ENCODE peak calls at places on chromosomes 16 and 17, in five cellular contexts. F is A549, O is K562, H is GM12878, K is HepG2. E is an unnamed sample.

GRCh38 chr16:10878644-10879498 is 1.9 kb downstream of the CIITA start:
- DNase-seq in O (no peak), F (no peak), H (no peak), K (no peak), E (peak; percentile 63)

GRCh38 chr17:80142929-80143328 is 4.0 kb downstream of the EIF4A3 start:
- DNase-seq in O (no peak), H (no peak), F (no peak), K (no peak), E (no peak)

GRCh38 chr17:19278729-19279128 is 41.6 kb downstream of the EPN2 start:
- DNase-seq in O (no peak), K (no peak), F (no peak), H (no peak), E (no peak)

GRCh38 chr17:63622571-63623390 is 564 bp downstream of the MAP3K3 start:
- DNase-seq in O (peak; percentile 72), F (peak; percentile 65), H (no peak), K (peak; percentile 49), E (peak; percentile 72)

GRCh38 chr17:4544656-4545216 is 10.4 kb downstream of the MYBBP1A start:
- DNase-seq in K (no peak), F (no peak), H (no peak), O (no peak), E (no peak)

GRCh38 chr17:4520881-4521600 is 22.4 kb downstream of the SPNS2 start:
- DNase-seq in K (no peak), F (peak; percentile 52), O (no peak), H (no peak), E (no peak)

GRCh38 chr16:20740901-20741491 is 622 bp downstream of the THUMPD1 start:
- DNase-seq in F (peak; percentile 83), K (peak; percentile 80), H (peak; percentile 53), O (peak; percentile 94), E (peak; percentile 87)

GRCh38 chr17:81167638-81168037 is 1.6 kb upstream of the AATK start:
- DNase-seq in H (no peak), F (no peak), O (no peak), K (no peak), E (no peak)

GRCh38 chr17:20218231-20218630 is 209.1 kb downstream of the SPECC1 start:
- DNase-seq in O (no peak), H (no peak), F (no peak), K (no peak), E (no peak)

GRCh38 chr16:69847643-69848042 is 85.5 kb downstream of the WWP2 start:
- DNase-seq in H (no peak), O (no peak), F (no peak), K (no peak), E (no peak)

GRCh38 chr17:8488931-8489330 is 53.2 kb downstream of the NDEL1 start:
- DNase-seq in K (no peak), F (peak; percentile 47), H (no peak), O (no peak), E (no peak)

GRCh38 chr16:20302389-20302788 is 24.9 kb downstream of the GP2 start:
- DNase-seq in O (no peak), K (no peak), F (no peak), H (no peak), E (no peak)

GRCh38 chr17:64150237-64151015 is 20.5 kb upstream of the ERN1 start:
- DNase-seq in H (no peak), O (no peak), F (peak; percentile 27), K (peak; percentile 99), E (no peak)

GRCh38 chr17:40486513-40487370 is 14.7 kb downstream of the TNS4 start:
- DNase-seq in H (no peak), F (peak; percentile 35), O (no peak), K (no peak), E (no peak)

GRCh38 chr16:56938664-56939513 is 6.9 kb downstream of the HERPUD1 start:
- DNase-seq in O (no peak), H (no peak), K (no peak), F (no peak), E (no peak)

DNA sequence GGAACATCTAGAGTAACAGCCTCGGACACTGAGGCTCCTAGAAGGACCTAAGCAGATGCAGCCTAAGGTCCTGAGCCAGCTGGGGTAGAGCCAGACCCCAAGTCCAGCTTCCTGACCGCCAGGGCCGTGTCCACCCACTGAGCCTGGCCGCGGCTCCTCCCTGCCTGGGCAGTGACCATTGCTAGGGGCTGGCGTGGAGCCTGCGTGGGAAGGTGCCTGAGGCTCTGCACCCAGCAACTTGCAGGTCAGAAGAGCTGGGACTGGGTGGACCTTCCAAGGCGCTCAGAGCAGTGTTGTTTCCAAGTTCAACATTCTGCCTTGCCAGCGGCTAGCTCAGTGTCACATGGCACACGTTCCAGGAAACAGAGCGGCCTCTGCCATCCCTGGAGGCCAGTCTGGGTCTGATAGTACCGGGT is 209.6 kb upstream of the CIBAR2 start:
- DNase-seq in O (peak; percentile 45), H (no peak), K (no peak), F (no peak), E (no peak)
- TF ChIP-seq JUNB in O (no peak), H (no peak), K (no peak), F (no peak), E (no peak)

GRCh38 chr16:30761427-30761927 is 385 bp downstream of the CFAP119 start:
- DNase-seq in O (peak; percentile 68), F (no peak), H (no peak), K (no peak), E (peak; percentile 80)
- TF ChIP-seq JUNB in O (no peak), F (no peak), H (no peak), K (no peak), E (no peak)

DNA sequence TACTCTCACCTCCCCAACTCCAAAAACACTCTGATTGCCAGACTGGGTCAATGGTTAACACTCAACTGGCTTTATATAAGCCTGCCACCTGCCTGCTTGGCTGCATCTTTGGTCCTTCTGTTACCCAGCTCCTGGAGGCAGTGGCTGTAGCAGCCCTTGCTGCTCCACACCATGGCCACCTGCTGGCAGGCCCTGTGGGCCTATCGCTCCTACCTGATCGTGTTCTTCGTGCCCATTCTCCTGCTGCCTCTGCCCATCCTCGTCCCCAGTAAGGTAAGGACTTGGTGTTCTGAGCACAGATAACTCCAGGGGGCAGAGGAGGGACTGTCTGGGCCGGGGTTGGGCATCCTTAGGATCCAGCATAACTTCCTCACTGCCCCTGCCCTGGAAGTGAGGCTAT is at the start of gene SLC13A2:
- DNase-seq in F (no peak), H (no peak), O (no peak), K (no peak), E (no peak)
- TF ChIP-seq JUNB in F (no peak), H (no peak), O (no peak), K (no peak), E (no peak)

GRCh38 chr17:58788199-58788598 is 32.5 kb downstream of the PPM1E start:
- DNase-seq in F (no peak), O (no peak), H (no peak), K (no peak), E (no peak)
- TF ChIP-seq JUNB in F (no peak), O (no peak), H (no peak), K (no peak), E (no peak)

DNA sequence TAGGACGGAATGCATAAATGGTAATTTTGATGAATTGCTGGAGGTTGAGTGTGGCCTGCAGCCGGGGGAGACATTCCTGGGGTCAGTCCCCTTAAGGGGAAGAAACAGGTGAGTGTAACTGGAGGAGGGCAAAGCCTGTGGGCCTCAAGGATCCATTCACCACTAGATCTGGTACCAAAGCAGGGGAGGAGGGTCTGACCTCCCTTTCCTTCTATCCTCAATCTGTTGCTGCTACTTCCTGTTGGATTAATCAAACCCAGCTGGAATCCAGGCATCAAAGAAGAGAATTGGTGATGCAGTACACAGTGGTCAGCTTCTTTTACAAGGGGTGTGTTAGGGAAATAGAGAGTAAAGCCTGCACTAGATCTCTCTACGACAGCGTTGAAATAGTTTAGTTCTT is 8.6 kb upstream of the ABCA9 start:
- DNase-seq in O (no peak), H (no peak), F (no peak), K (no peak), E (peak; percentile 33)
- TF ChIP-seq JUNB in O (no peak), H (no peak), F (no peak), K (no peak), E (no peak)

GRCh38 chr16:54847609-54848008 is 83.1 kb upstream of the IRX5 start:
- DNase-seq in O (no peak), F (no peak), K (no peak), H (no peak), E (no peak)

GRCh38 chr16:54847207-54847606 is 83.5 kb upstream of the IRX5 start:
- DNase-seq in K (no peak), O (no peak), F (peak; percentile 9), H (no peak), E (no peak)

GRCh38 chr16:54846761-54847160 is 83.9 kb upstream of the IRX5 start:
- DNase-seq in O (no peak), K (no peak), F (peak; percentile 8), H (no peak), E (no peak)

GRCh38 chr16:54842743-54843423 is 87.8 kb upstream of the IRX5 start:
- DNase-seq in K (no peak), H (no peak), O (no peak), F (no peak), E (no peak)

DNA sequence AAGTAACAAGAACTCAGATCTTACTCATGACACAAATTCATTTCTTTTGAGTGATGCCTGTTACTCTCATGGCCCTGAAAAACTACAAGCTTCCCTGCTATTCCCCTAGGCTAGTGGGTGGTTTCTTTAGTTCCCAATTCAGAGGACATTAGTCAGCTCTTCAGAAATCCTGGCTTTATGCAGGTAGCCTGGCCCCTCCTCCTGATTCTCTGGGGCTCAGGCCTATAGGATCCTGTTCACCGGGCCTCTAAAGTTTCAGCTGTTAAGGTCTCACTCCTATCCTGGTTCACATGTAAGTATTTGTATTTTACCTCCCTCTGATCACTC is 87.3 kb upstream of the IRX5 start:
- DNase-seq in F (no peak), H (no peak), O (no peak), K (no peak), E (no peak)
- TF ChIP-seq JUNB in F (no peak), H (no peak), O (no peak), K (no peak), E (no peak)

GRCh38 chr17:47896672-47897490 is 845 bp downstream of the SP2 start:
- DNase-seq in O (no peak), F (no peak), K (no peak), H (no peak), E (no peak)

GRCh38 chr17:47898246-47898645 is 2.2 kb downstream of the SP2 start:
- DNase-seq in F (no peak), K (no peak), H (no peak), O (no peak), E (no peak)

GRCh38 chr17:47899643-47900042 is 3.6 kb downstream of the SP2 start:
- DNase-seq in O (no peak), H (no peak), K (no peak), F (no peak), E (no peak)

GRCh38 chr17:47895856-47896671 is at the start of gene SP2:
- DNase-seq in F (peak; percentile 100), K (peak; percentile 100), H (peak; percentile 100), O (peak; percentile 100), E (peak; percentile 100)

DNA sequence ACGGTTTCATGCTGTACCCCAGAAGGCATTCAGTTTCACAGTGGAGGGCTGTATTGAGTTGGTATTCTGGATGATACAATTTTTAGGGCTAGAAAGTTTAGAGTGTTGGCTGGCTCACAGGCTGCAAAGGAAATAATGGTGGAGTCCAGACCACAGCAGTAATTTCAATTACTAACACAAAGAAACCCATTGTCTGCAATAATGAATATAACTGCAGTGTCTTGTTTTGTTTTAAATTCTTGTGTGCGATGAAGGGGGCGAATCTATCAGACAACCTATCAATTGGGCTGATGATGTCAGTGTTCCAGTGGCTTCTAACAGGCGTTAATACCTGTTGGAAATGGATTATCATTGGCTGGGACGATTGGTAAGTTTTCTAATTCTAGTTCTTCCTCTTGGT is 1.5 kb downstream of the SP2 start:
- DNase-seq in O (no peak), K (no peak), H (no peak), F (no peak), E (no peak)
- TF ChIP-seq JUNB in O (no peak), K (no peak), H (no peak), F (no peak), E (no peak)